ENCODE peak calls at places on chromosomes 1 and 21, in seven cellular contexts. R is IMR-90, V is GM23248, Y is A549, K is GM23338, H is neural progenitor cell, A is hepatocyte. P is an unnamed sample.

GRCh38 chr1:22533244-22533643 is 30.0 kb upstream of the EPHA8 start:
- DNase-seq in R (no peak), V (no peak), Y (no peak), K (no peak), H (no peak), A (no peak), P (no peak)

GRCh38 chr1:240575976-240576666 is 35.8 kb downstream of the GREM2 start:
- DNase-seq in R (peak), V (peak), Y (no peak), K (peak), H (no peak), A (no peak), P (no peak)

GRCh38 chr21:37904879-37905278 is 11.4 kb downstream of the KCNJ6 start:
- DNase-seq in R (no peak), V (peak), Y (no peak), K (no peak), H (no peak), A (no peak), P (no peak)

GRCh38 chr1:201050515-201051277 is 27.2 kb upstream of the KIF21B start:
- DNase-seq in R (peak), V (peak), Y (no peak), K (no peak), H (no peak), A (peak), P (no peak)

GRCh38 chr1:164748253-164748899 is 189.4 kb downstream of the PBX1 start:
- DNase-seq in R (peak), V (peak), Y (peak), K (no peak), H (peak), A (peak), P (peak)

GRCh38 chr1:119675349-119676343 is 27.6 kb upstream of the ZNF697 start:
- DNase-seq in R (peak), V (peak), Y (peak), K (peak), H (peak), A (peak), P (peak)

GRCh38 chr1:69191280-69191679 is 376.4 kb upstream of the LRRC7 start:
- DNase-seq in R (no peak), V (no peak), Y (no peak), K (no peak), H (no peak), A (no peak), P (no peak)

GRCh38 chr1:236394016-236394481 is at the start of gene EDARADD:
- DNase-seq in R (no peak), V (peak), Y (no peak), K (no peak), H (no peak), A (no peak), P (no peak)

GRCh38 chr1:93597697-93598096 is 83.9 kb downstream of the BCAR3 start:
- DNase-seq in R (no peak), V (no peak), Y (no peak), K (no peak), H (no peak), A (peak), P (no peak)

GRCh38 chr1:81690881-81691453 is 109.8 kb upstream of the ADGRL2 start:
- DNase-seq in R (no peak), V (peak), Y (no peak), K (no peak), H (no peak), A (no peak), P (no peak)

GRCh38 chr1:70360321-70360720 is 5.8 kb upstream of the ANKRD13C start:
- DNase-seq in R (no peak), V (no peak), Y (no peak), K (peak), H (no peak), A (no peak), P (no peak)

GRCh38 chr1:23522244-23523013 is 8.6 kb downstream of the E2F2 start:
- DNase-seq in R (peak), V (no peak), Y (no peak), K (no peak), H (no peak), A (no peak), P (no peak)

GRCh38 chr1:61152706-61153105 is 70.3 kb downstream of the NFIA start:
- DNase-seq in R (no peak), V (no peak), Y (no peak), K (no peak), H (no peak), A (no peak), P (no peak)

GRCh38 chr1:29297476-29297875 is 61.2 kb downstream of the PTPRU start:
- DNase-seq in R (peak), V (no peak), Y (no peak), K (no peak), H (no peak), A (no peak), P (no peak)

GRCh38 chr1:204207136-204207616 is 6.6 kb downstream of the GOLT1A start:
- DNase-seq in R (no peak), V (peak), Y (peak), K (peak), H (peak), A (peak), P (peak)

GRCh38 chr1:77889671-77890070 is 1.2 kb downstream of the NEXN start:
- DNase-seq in R (peak), V (peak), Y (peak), K (peak), H (no peak), A (peak), P (no peak)

GRCh38 chr1:27116210-27116609 is 38.7 kb downstream of the SLC9A1 start:
- DNase-seq in R (no peak), V (no peak), Y (no peak), K (no peak), H (no peak), A (no peak), P (no peak)

GRCh38 chr1:111227875-111228747 is 598 bp downstream of the CHI3L2 start:
- DNase-seq in R (peak), V (peak), Y (peak), K (no peak), H (no peak), A (peak), P (no peak)

GRCh38 chr1:154772611-154773515 is 97.2 kb downstream of the KCNN3 start:
- DNase-seq in R (no peak), V (no peak), Y (no peak), K (peak), H (peak), A (no peak), P (no peak)

GRCh38 chr21:14353712-14354111 is 29.2 kb downstream of the HSPA13 start:
- DNase-seq in R (no peak), V (no peak), Y (no peak), K (peak), H (no peak), A (no peak), P (no peak)

GRCh38 chr1:34827341-34827941 is 32.1 kb downstream of the SMIM12 start:
- DNase-seq in R (no peak), V (no peak), Y (no peak), K (no peak), H (no peak), A (no peak), P (no peak)

GRCh38 chr21:45970674-45971486 is 10.7 kb upstream of the COL6A1 start:
- DNase-seq in R (peak), V (peak), Y (peak), K (peak), H (peak), A (peak), P (no peak)

GRCh38 chr1:152436593-152437338 is 22.7 kb upstream of the CRNN start:
- DNase-seq in R (no peak), V (peak), Y (no peak), K (no peak), H (no peak), A (no peak), P (no peak)

GRCh38 chr1:1066403-1067283 is 7.5 kb downstream of the RNF223 start:
- DNase-seq in R (no peak), V (peak), Y (no peak), K (no peak), H (no peak), A (no peak), P (no peak)

GRCh38 chr1:62735491-62736171 is 47.4 kb upstream of the DOCK7 start:
- DNase-seq in R (peak), V (peak), Y (no peak), K (no peak), H (no peak), A (no peak), P (no peak)

GRCh38 chr1:231507476-231508355 is 20.8 kb upstream of the TSNAX start:
- DNase-seq in R (no peak), V (no peak), Y (no peak), K (no peak), H (no peak), A (no peak), P (no peak)

GRCh38 chr1:96425382-96426129 is 296.0 kb upstream of the PTBP2 start:
- DNase-seq in R (no peak), V (no peak), Y (no peak), K (no peak), H (peak), A (no peak), P (no peak)

GRCh38 chr1:101509370-101509769 is 272.6 kb downstream of the S1PR1 start:
- DNase-seq in R (no peak), V (no peak), Y (no peak), K (no peak), H (no peak), A (no peak), P (no peak)

GRCh38 chr1:101506541-101507164 is 269.8 kb downstream of the S1PR1 start:
- DNase-seq in R (peak), V (peak), Y (peak), K (peak), H (peak), A (peak), P (peak)

GRCh38 chr1:101511501-101511900 is 274.7 kb downstream of the S1PR1 start:
- DNase-seq in R (no peak), V (no peak), Y (no peak), K (no peak), H (no peak), A (no peak), P (no peak)

DNA sequence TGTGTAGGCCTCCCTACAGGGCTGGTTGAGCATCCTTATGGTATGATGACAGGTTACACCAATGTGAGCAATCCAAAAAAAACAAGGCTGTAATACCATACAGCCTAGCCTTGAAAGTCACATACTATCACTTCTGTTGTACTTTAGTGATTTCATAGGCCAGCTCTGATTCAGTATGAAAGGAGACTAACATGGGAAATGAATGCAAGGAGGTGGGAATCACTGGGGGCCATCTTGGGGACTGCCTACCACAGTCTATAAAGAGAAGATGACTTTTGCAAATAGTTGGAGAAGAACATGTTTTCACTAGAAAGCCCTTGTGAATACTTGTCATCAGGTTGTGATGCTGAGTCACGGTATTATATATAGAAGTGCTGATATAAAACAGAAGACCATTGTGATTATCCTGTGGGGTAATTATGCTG is 270.7 kb downstream of the S1PR1 start:
- DNase-seq in R (no peak), V (peak), Y (no peak), K (no peak), H (no peak), A (no peak), P (no peak)
- H3K4me2 ChIP-seq in R (no peak), V (no peak), Y (no peak), K (no peak), H (no peak), A (no peak), P (no peak)

GRCh38 chr1:114388432-114389003 is 122.5 kb downstream of the TRIM33 start:
- DNase-seq in R (no peak), V (no peak), Y (no peak), K (no peak), H (no peak), A (no peak), P (no peak)
- H3K4me2 ChIP-seq in R (no peak), V (no peak), Y (no peak), K (no peak), H (no peak), A (no peak), P (no peak)

DNA sequence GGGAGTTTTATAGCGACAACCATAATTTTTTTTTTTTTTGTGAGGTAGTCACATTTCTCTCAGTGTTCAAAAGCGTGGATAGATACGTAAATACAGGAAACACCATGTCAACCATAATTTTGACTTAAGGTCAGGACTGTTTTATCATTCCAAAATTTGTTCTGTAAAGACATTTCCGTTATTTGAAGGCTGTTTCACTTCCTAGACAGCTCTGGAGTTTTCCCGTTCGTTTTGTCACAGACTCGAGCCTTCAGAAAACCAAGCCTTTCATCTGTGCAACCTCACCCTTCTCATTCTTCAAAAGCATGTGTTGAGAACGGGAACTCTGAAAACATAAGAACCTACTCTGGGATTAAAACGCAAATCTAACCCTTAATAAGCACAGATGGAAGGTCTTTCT is 17.9 kb downstream of the SIM2 start:
- DNase-seq in R (no peak), V (no peak), Y (no peak), K (no peak), H (no peak), A (no peak), P (no peak)
- H3K4me2 ChIP-seq in R (no peak), V (no peak), Y (no peak), K (no peak), H (no peak), A (no peak), P (no peak)

DNA sequence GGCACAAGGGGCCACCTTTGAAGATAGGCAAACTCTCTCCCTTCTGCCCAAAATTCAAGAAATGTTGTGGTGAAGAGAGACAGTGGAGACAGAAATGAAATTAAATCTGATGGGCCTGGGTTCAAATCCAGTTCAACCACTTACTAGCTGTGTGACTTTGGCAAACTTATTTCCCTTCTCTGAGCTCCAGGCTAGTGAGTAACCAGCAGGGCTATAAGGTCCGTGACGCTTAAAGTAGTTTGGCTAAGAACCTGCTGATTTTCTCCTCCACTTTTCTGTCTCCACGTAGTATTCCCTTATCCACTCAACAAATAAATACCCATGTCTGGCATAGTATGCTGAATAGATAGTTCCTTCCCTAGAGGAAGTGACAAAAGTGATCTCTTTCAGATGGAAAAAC is 1.9 kb downstream of the SLC2A1 start:
- DNase-seq in R (no peak), V (no peak), Y (no peak), K (no peak), H (no peak), A (no peak), P (no peak)
- H3K4me2 ChIP-seq in R (peak), V (peak), Y (peak), K (peak), H (peak), A (peak), P (peak)

DNA sequence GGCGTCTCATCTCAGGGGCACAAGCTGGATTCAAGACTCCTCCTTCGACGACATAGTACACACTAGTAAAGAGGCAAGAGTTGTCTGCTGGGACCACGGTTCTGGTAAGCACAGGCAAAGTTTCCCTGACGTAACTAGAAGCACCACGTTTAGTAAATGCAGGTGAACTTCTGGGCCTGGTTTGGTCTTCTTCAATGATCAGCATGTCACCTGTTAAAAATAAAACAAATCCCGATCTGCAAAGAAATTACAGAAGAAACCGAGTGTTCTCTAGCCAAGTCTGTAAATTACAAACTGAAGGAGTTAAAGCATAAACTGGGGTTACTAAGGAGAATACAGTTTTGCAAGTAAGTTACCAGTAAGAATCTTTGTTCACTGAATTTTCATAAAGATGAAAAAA is 1.5 kb downstream of the YOD1 start:
- DNase-seq in R (no peak), V (no peak), Y (no peak), K (no peak), H (no peak), A (no peak), P (no peak)
- H3K4me2 ChIP-seq in R (peak), V (peak), Y (peak), K (peak), H (peak), A (peak), P (no peak)

DNA sequence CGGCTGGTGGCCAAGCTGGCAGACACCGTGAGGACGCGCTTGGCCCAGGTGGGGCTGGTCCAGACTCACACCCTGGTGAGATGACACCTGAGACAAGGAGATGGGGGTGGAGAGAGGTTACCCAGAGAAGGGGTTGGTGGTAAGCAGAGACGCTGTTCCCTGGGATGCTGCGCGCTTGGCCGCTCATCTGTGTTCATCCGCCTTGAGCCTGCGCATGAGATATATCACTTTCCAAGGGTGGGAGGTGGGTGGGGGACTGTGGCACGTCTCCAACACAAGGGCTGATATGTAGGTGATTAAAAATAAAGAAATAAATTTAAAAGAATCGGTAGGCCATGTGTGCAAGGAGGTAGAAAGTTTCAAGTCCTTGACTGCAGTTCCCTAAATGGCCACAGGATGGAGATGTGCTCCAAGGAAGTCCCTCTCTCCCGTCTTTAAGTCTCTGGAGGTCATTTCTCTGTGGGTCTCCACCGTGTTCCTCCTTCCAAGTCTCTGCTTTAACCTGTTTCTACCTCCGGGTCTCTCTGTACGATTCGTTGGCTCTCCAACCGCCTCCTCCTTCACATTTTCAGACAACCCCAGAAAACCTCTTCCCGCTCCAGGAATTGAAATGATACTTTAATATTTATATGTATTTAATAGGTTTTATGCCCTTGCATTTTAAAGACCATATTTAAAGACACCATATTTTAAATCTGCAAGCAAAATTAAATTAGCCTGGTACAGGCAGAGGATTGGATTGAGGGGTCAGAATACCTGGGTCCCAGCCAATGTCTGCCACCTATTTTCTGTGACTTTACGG is 4.5 kb downstream of the TTC24 start:
- DNase-seq in R (peak), V (peak), Y (peak), K (peak), H (peak), A (peak), P (peak)
- H3K4me2 ChIP-seq in R (no peak), V (no peak), Y (peak), K (peak), H (no peak), A (no peak), P (no peak)

GRCh38 chr21:29078884-29079765 is 5.7 kb upstream of the CCT8 start:
- DNase-seq in R (no peak), V (no peak), Y (no peak), K (no peak), H (no peak), A (no peak), P (no peak)
- H3K4me2 ChIP-seq in R (no peak), V (no peak), Y (no peak), K (no peak), H (no peak), A (no peak), P (no peak)

GRCh38 chr1:184622136-184622823 is 132.4 kb downstream of the EDEM3 start:
- DNase-seq in R (peak), V (peak), Y (no peak), K (no peak), H (no peak), A (peak), P (no peak)
- H3K4me2 ChIP-seq in R (peak), V (peak), Y (peak), K (no peak), H (no peak), A (peak), P (no peak)

DNA sequence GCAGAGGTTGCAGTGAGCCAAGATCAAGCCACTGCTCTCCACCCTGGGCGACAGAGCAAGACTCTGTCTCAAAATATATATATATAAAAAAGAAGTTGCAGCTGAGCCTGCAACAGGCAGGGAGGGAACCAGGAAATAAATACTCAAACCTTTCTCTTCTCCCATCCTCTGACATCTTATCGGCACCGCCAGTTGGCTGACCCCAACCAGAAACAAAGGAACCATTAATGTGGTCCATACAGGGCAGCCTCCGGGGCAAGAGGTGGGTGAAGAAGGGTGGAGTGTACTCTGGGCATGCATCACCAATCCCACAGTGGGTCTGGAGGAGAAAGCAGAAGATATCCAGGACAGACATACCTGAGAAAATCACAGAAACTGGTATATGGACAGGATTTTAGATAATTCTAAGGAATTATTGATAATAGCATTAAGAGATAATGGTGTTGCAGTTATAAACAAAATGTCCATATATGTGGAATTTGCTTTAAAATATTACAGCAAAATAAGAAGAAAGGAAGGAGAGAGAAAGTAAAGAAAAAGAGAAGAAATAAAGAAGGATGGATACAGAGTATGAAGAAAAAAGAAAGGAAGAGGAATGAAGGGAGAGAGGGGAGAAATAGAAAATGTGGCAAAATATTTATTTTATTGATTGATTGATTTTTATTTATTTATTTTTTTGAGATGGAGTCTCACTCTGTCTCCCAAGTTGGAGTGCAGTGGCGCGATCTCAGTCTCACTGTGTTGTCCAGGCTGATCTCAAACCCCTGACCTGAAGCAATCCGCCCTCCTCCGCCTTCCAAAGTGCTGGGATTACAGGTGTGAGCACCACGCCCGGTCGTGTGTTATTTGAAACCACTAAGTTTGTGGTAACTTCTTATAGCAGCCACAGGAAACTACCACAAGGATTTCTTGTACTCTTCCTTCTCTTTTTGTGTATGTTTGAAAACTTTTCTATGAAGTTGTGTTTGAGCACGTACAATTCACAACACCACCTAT is 4.1 kb upstream of the PTAFR start:
- DNase-seq in R (no peak), V (no peak), Y (no peak), K (peak), H (no peak), A (no peak), P (no peak)
- H3K4me2 ChIP-seq in R (no peak), V (no peak), Y (no peak), K (no peak), H (no peak), A (no peak), P (no peak)

P was measured in neuronal stem cell.